ENCODE peak calls at places on chromosome 18, in six cellular contexts. E, A, F, S, G and Y are unnamed samples.

GRCh38 chr18:12637393-12637792 is 20.5 kb downstream of the SPIRE1 start:
- DNase-seq in A (no peak), G (peak), F (no peak), S (no peak), E (no peak), Y (no peak)

GRCh38 chr18:79182047-79182713 is 113.0 kb downstream of the ATP9B start:
- DNase-seq in F (peak), S (no peak), E (no peak), A (no peak), G (no peak), Y (no peak)

GRCh38 chr18:49561377-49562193 is at the start of gene LIPG:
- DNase-seq in F (peak), E (peak), G (no peak), A (no peak), S (peak), Y (peak)

GRCh38 chr18:49656098-49656591 is 94.3 kb downstream of the LIPG start:
- DNase-seq in G (peak), F (no peak), A (no peak), E (no peak), S (no peak), Y (no peak)

GRCh38 chr18:60996822-60997221 is 336.4 kb upstream of the CDH20 start:
- DNase-seq in G (no peak), F (no peak), S (no peak), A (no peak), E (no peak), Y (no peak)

GRCh38 chr18:37812961-37813360 is 247.4 kb upstream of the CELF4 start:
- DNase-seq in E (no peak), A (no peak), F (no peak), G (no peak), S (no peak), Y (no peak)

GRCh38 chr18:79964330-79965118 is at the start of gene HSBP1L1:
- DNase-seq in F (peak), E (peak), S (peak), G (no peak), A (peak), Y (peak)

GRCh38 chr18:78069784-78070664 is 820.4 kb downstream of the GALR1 start:
- DNase-seq in G (no peak), S (no peak), E (no peak), A (peak), F (no peak), Y (no peak)

GRCh38 chr18:60188943-60189342 is 183.6 kb downstream of the MC4R start:
- DNase-seq in S (no peak), E (no peak), F (no peak), A (no peak), G (no peak), Y (no peak)

GRCh38 chr18:59502222-59502898 is 143.3 kb upstream of the LMAN1 start:
- DNase-seq in E (peak), G (peak), A (peak), F (no peak), S (no peak), Y (no peak)

GRCh38 chr18:31275722-31276463 is 42.1 kb upstream of the DSG1 start:
- DNase-seq in E (no peak), A (no peak), F (no peak), S (no peak), G (no peak), Y (no peak)

GRCh38 chr18:62339106-62339988 is 14.2 kb downstream of the TNFRSF11A start:
- DNase-seq in E (peak), G (peak), F (peak), A (no peak), S (peak), Y (no peak)